ENCODE peak calls at places on chromosomes 11 and 22, in six cellular contexts. K is tibial artery, C is tibial nerve, I is stomach, P is hepatocyte, A is Karpas-422. G is an unnamed sample. For H3K4me1 and H3K9me3, the result is how much of the 10 kb centered on the place peaks cover.

GRCh38 chr22:43442386-43443060 is 30.7 kb downstream of the MPPED1 start:
- DNase-seq in K (peak), C (no peak), I (no peak), P (no peak), A (no peak), G (no peak)

GRCh38 chr11:97525273-97525672 is 1135.5 kb downstream of the JRKL start:
- DNase-seq in K (no peak), C (no peak), I (no peak), P (no peak), A (no peak), G (no peak)

GRCh38 chr22:24810043-24810749 is 4.2 kb downstream of the SGSM1 start:
- DNase-seq in K (peak), C (no peak), I (peak), P (peak), A (no peak), G (no peak)

GRCh38 chr22:31284241-31284745 is 8.0 kb downstream of the PIK3IP1 start:
- DNase-seq in K (no peak), C (no peak), I (no peak), P (no peak), A (no peak), G (no peak)

GRCh38 chr11:257766-258493 is 20.3 kb upstream of the NLRP6 start:
- DNase-seq in K (no peak), C (no peak), I (no peak), P (no peak), A (peak), G (no peak)

GRCh38 chr11:44711772-44712608 is 14.8 kb upstream of the TSPAN18 start:
- DNase-seq in K (no peak), C (no peak), I (no peak), P (no peak), A (no peak), G (no peak)

GRCh38 chr11:126403658-126404057 is 48.2 kb downstream of the ST3GAL4 start:
- DNase-seq in K (no peak), C (no peak), I (no peak), P (no peak), A (peak), G (no peak)

GRCh38 chr11:61345170-61345610 is 12.2 kb downstream of the TKFC start:
- DNase-seq in K (no peak), C (no peak), I (no peak), P (peak), A (no peak), G (peak)

GRCh38 chr22:29842740-29843139 is 4.7 kb upstream of the ASCC2 start:
- DNase-seq in K (no peak), C (peak), I (no peak), P (peak), A (no peak), G (peak)

GRCh38 chr11:9868641-9869040 is 204.8 kb downstream of the SWAP70 start:
- DNase-seq in K (no peak), C (no peak), I (no peak), P (no peak), A (peak), G (no peak)

GRCh38 chr22:43289976-43290663 is 53.1 kb downstream of the SCUBE1 start:
- DNase-seq in K (peak), C (peak), I (no peak), P (no peak), A (no peak), G (peak)

GRCh38 chr11:78211565-78211964 is 22.8 kb downstream of the USP35 start:
- DNase-seq in K (no peak), C (no peak), I (no peak), P (no peak), A (no peak), G (no peak)

GRCh38 chr11:62482753-62483152 is 63.9 kb downstream of the AHNAK start:
- DNase-seq in K (no peak), C (no peak), I (no peak), P (no peak), A (no peak), G (no peak)

GRCh38 chr11:134545521-134545920 is 133.5 kb upstream of the B3GAT1 start:
- DNase-seq in K (no peak), C (peak), I (no peak), P (no peak), A (no peak), G (no peak)

GRCh38 chr11:85783758-85784157 is 27.2 kb downstream of the SYTL2 start:
- DNase-seq in K (no peak), C (no peak), I (no peak), P (no peak), A (no peak), G (no peak)

GRCh38 chr11:13440100-13440855 is 22.7 kb downstream of the BTBD10 start:
- DNase-seq in K (peak), C (no peak), I (no peak), P (peak), A (peak), G (peak)

GRCh38 chr22:21652010-21652546 is 10.0 kb downstream of the SDF2L1 start:
- DNase-seq in K (peak), C (peak), I (peak), P (peak), A (peak), G (peak)

GRCh38 chr11:130122141-130122575 is 37.4 kb upstream of the ST14 start:
- DNase-seq in K (no peak), C (no peak), I (no peak), P (no peak), A (no peak), G (no peak)

GRCh38 chr11:130123414-130124040 is 36.1 kb upstream of the ST14 start:
- DNase-seq in K (no peak), C (no peak), I (no peak), P (no peak), A (no peak), G (no peak)

GRCh38 chr11:130120045-130120444 is 39.5 kb upstream of the ST14 start:
- DNase-seq in K (no peak), C (no peak), I (no peak), P (no peak), A (no peak), G (no peak)

GRCh38 chr11:130124096-130124495 is 35.5 kb upstream of the ST14 start:
- DNase-seq in K (peak), C (peak), I (peak), P (peak), A (no peak), G (peak)

GRCh38 chr11:130121430-130121978 is 38.1 kb upstream of the ST14 start:
- DNase-seq in K (no peak), C (no peak), I (no peak), P (no peak), A (no peak), G (no peak)
- H3K4me1 ChIP-seq in K (under half), C (under half), I (half or more), P (under half), A (under half), G (under half)

DNA sequence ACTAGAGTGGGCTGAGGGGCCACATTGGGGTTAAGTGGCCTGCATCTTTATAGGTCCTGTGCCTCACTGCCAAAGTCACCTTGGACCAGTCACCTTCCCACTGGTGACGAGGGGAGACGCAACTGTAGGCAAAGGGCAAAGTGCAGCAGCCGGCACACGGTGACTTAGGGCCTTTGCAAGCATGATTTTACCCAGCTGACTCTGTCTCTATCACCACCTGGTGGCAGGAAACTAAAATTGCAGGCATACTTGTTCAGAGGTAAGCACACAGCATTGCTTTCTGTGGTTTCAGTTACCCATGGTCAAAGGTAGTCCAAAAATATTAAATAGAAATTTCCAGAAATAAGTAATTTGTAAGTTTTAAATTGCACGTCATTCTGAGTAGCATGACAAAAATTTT is 1164.4 kb downstream of the BRD1 start:
- DNase-seq in K (no peak), C (no peak), I (no peak), P (no peak), A (peak), G (no peak)
- H3K9me3 ChIP-seq in K (under half), C (under half), I (under half), P (under half), A (under half), G (under half)

GRCh38 chr11:1503708-1504104 is 17.1 kb upstream of the MOB2 start:
- DNase-seq in K (peak), C (no peak), I (peak), P (no peak), A (no peak), G (no peak)

GRCh38 chr11:1505480-1505879 is 18.9 kb upstream of the MOB2 start:
- DNase-seq in K (peak), C (no peak), I (no peak), P (no peak), A (no peak), G (no peak)

GRCh38 chr11:1502971-1503707 is 16.6 kb upstream of the MOB2 start:
- DNase-seq in K (peak), C (no peak), I (peak), P (peak), A (no peak), G (no peak)

GRCh38 chr11:1504581-1505290 is 18.2 kb upstream of the MOB2 start:
- DNase-seq in K (peak), C (no peak), I (no peak), P (no peak), A (no peak), G (no peak)

GRCh38 chr11:1504164-1504563 is 17.6 kb upstream of the MOB2 start:
- DNase-seq in K (no peak), C (no peak), I (no peak), P (no peak), A (no peak), G (no peak)
- H3K4me1 ChIP-seq in K (half or more), C (under half), I (half or more), P (under half), A (under half), G (under half)

GRCh38 chr11:15525582-15525981 is 410.9 kb downstream of the INSC start:
- DNase-seq in K (no peak), C (no peak), I (no peak), P (no peak), A (no peak), G (no peak)

GRCh38 chr11:15519911-15520310 is 405.2 kb downstream of the INSC start:
- DNase-seq in K (no peak), C (no peak), I (no peak), P (no peak), A (no peak), G (no peak)

GRCh38 chr11:15526032-15526431 is 411.3 kb downstream of the INSC start:
- DNase-seq in K (no peak), C (no peak), I (no peak), P (no peak), A (no peak), G (no peak)

GRCh38 chr11:15526859-15527450 is 412.2 kb downstream of the INSC start:
- DNase-seq in K (no peak), C (no peak), I (no peak), P (no peak), A (no peak), G (no peak)

DNA sequence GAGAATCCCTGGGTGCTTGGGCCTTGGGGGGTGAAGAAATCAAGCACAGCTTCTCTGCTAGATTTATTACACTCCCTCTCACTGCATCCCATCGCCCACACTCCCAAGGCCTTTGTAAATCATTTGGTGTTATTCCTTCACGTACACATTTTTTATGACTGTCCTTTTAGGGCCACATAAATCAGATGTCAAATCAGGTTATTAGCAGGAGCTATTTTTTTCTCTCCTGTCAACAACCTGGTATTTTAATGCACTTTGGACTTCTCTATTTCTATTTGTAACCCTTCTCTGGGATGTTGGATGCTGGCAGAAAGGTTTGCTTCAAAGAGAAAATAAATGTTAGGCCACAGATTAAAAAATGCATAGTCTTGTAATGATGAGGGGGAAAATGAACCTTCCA is 408.9 kb downstream of the INSC start:
- DNase-seq in K (no peak), C (no peak), I (no peak), P (no peak), A (no peak), G (no peak)
- H3K9me3 ChIP-seq in K (under half), C (under half), I (under half), P (under half), A (under half), G (under half)

G was measured in adipocyte.